ENCODE peak calls at places on chromosome 22, in five cellular contexts. L is NCI-H345; R is endothelial cell; I is MCF 10A; E is stimulated activated CD4-positive, alpha-beta T cell treated with anti-CD3 and anti-CD28 coated beads, Interleukin-12 subunit alpha, Interleukin-12 subunit beta, amount 100 ng/mL, for 4 hours. X is an unnamed sample.
A peak's percentile ranks its signal among the peaks of the same experiment; 100 is the strongest.

GRCh38 chr22:41310336-41310735 is 9.0 kb downstream of the ZC3H7B start:
- DNase-seq in L (no peak), R (no peak), I (no peak), E (no peak), X (no peak)

GRCh38 chr22:43011079-43011478 is 3.9 kb downstream of the PACSIN2 start:
- DNase-seq in L (no peak), R (no peak), I (no peak), E (no peak), X (no peak)

GRCh38 chr22:49724030-49724892 is 103.4 kb downstream of the BRD1 start:
- DNase-seq in L (no peak), R (peak; percentile 52), I (no peak), E (peak; percentile 54), X (no peak)

GRCh38 chr22:40183029-40183581 is 5.4 kb downstream of the TNRC6B start:
- DNase-seq in L (no peak), R (no peak), I (peak; percentile 28), E (no peak), X (no peak)

GRCh38 chr22:44019416-44019815 is 4.7 kb upstream of the PARVB start:
- DNase-seq in L (no peak), R (no peak), I (no peak), E (no peak), X (no peak)

GRCh38 chr22:48517039-48518030 is 1310.3 kb downstream of the BRD1 start:
- DNase-seq in L (no peak), R (peak; percentile 39), I (no peak), E (no peak), X (no peak)

GRCh38 chr22:46791201-46791731 is 28.8 kb downstream of the TBC1D22A start:
- DNase-seq in L (no peak), R (no peak), I (peak; percentile 9), E (peak; percentile 62), X (peak; percentile 32)

GRCh38 chr22:38950527-38951111 is 6.8 kb upstream of the APOBEC3A start:
- DNase-seq in L (no peak), R (no peak), I (no peak), E (no peak), X (no peak)

GRCh38 chr22:46740910-46741785 is 3.1 kb upstream of the CERK start:
- DNase-seq in L (no peak), R (no peak), I (no peak), E (no peak), X (no peak)

GRCh38 chr22:42202669-42203068 is 67.8 kb downstream of the TCF20 start:
- DNase-seq in L (no peak), R (no peak), I (no peak), E (peak; percentile 46), X (no peak)

GRCh38 chr22:24681236-24681635 is 78.2 kb downstream of the GGT1 start:
- DNase-seq in L (no peak), R (no peak), I (no peak), E (no peak), X (no peak)

GRCh38 chr22:49234459-49234858 is 593.2 kb downstream of the BRD1 start:
- DNase-seq in L (no peak), R (no peak), I (no peak), E (no peak), X (no peak)

GRCh38 chr22:17777005-17777716 is 2.9 kb upstream of the BID start:
- DNase-seq in L (no peak), R (no peak), I (no peak), E (peak; percentile 48), X (peak; percentile 80)

GRCh38 chr22:17540481-17540880 is 22.8 kb upstream of the SLC25A18 start:
- DNase-seq in L (no peak), R (peak; percentile 14), I (no peak), E (no peak), X (no peak)

GRCh38 chr22:19039796-19040580 is 82.2 kb downstream of the DGCR2 start:
- DNase-seq in L (no peak), R (no peak), I (no peak), E (no peak), X (no peak)

GRCh38 chr22:29621761-29622526 is 18.5 kb downstream of the NF2 start:
- DNase-seq in L (no peak), R (no peak), I (peak; percentile 92), E (no peak), X (no peak)

GRCh38 chr22:31612891-31613285 is 49.1 kb downstream of the PISD start:
- DNase-seq in L (no peak), R (no peak), I (no peak), E (no peak), X (no peak)

GRCh38 chr22:49193901-49194465 is 633.7 kb downstream of the BRD1 start:
- DNase-seq in L (no peak), R (no peak), I (no peak), E (no peak), X (no peak)

GRCh38 chr22:23800297-23801237 is 13.8 kb downstream of the SMARCB1 start:
- DNase-seq in L (no peak), R (no peak), I (no peak), E (no peak), X (peak; percentile 86)

GRCh38 chr22:35560824-35561223 is 20.2 kb downstream of the RASD2 start:
- DNase-seq in L (no peak), R (no peak), I (no peak), E (no peak), X (no peak)

GRCh38 chr22:37533995-37534394 is 14.8 kb upstream of the CARD10 start:
- DNase-seq in L (no peak), R (no peak), I (peak; percentile 91), E (no peak), X (peak; percentile 51)

GRCh38 chr22:37240941-37241320 is 3.1 kb downstream of the RAC2 start:
- DNase-seq in L (no peak), R (no peak), I (no peak), E (no peak), X (no peak)

X was measured in stimulated activated naive B cell treated with anti-CD40 and anti-IgM and Interleukin-4, amounts not matched to agents 10 μg/mL and 1 μg/mL and 100 μg/mL, for 72 hours.